ENCODE peak calls at places on chromosomes 7 and 10, in four cellular contexts. One of them, this sample, is unnamed.

GRCh38 chr10:43347997-43348396 is 23.4 kb upstream of the FXYD4 start:
- DNase-seq in A549: no peak
- DNase-seq in cardiac fibroblast: no peak
- DNase-seq in AG10803: no peak
- DNase-seq in this sample: no peak

GRCh38 chr10:131803863-131804425 is 96.9 kb upstream of the PPP2R2D start:
- DNase-seq in A549: no peak
- DNase-seq in AG10803: no peak
- DNase-seq in cardiac fibroblast: no peak
- DNase-seq in this sample: no peak

GRCh38 chr7:66355762-66356161 is 150.6 kb downstream of the TPST1 start:
- DNase-seq in A549: no peak
- DNase-seq in cardiac fibroblast: peak; percentile 25
- DNase-seq in AG10803: peak; percentile 39
- DNase-seq in this sample: no peak

GRCh38 chr7:47634273-47634672 is 52.4 kb upstream of the TNS3 start:
- DNase-seq in AG10803: peak; percentile 61
- DNase-seq in A549: no peak
- DNase-seq in cardiac fibroblast: peak; percentile 50
- DNase-seq in this sample: no peak

GRCh38 chr7:131103997-131104396 is 223.7 kb upstream of the MKLN1 start:
- DNase-seq in A549: no peak
- DNase-seq in cardiac fibroblast: peak; percentile 80
- DNase-seq in AG10803: peak; percentile 95
- DNase-seq in this sample: no peak

GRCh38 chr10:79021948-79022499 is 46.7 kb upstream of the ZMIZ1 start:
- DNase-seq in AG10803: no peak
- DNase-seq in cardiac fibroblast: no peak
- DNase-seq in A549: no peak
- DNase-seq in this sample: no peak

GRCh38 chr10:103584216-103585010 is 90.9 kb downstream of the NEURL1 start:
- DNase-seq in cardiac fibroblast: no peak
- DNase-seq in AG10803: peak; percentile 43
- DNase-seq in A549: no peak
- DNase-seq in this sample: peak; percentile 47

GRCh38 chr10:132471125-132471451 is 66.5 kb upstream of the INPP5A start:
- DNase-seq in AG10803: no peak
- DNase-seq in cardiac fibroblast: no peak
- DNase-seq in A549: no peak
- DNase-seq in this sample: no peak

GRCh38 chr7:80584778-80585177 is 53.7 kb upstream of the CD36 start:
- DNase-seq in A549: peak; percentile 28
- DNase-seq in AG10803: peak; percentile 43
- DNase-seq in cardiac fibroblast: peak; percentile 78
- DNase-seq in this sample: no peak

GRCh38 chr10:98258683-98259454 is 9.1 kb downstream of the LOXL4 start:
- DNase-seq in cardiac fibroblast: no peak
- DNase-seq in AG10803: no peak
- DNase-seq in A549: no peak
- DNase-seq in this sample: no peak

GRCh38 chr10:10500941-10501340 is 516.7 kb upstream of the CELF2 start:
- DNase-seq in A549: no peak
- DNase-seq in AG10803: peak; percentile 58
- DNase-seq in cardiac fibroblast: peak; percentile 92
- DNase-seq in this sample: no peak

GRCh38 chr7:46900312-46901263 is 681.3 kb downstream of the TNS3 start:
- DNase-seq in AG10803: no peak
- DNase-seq in cardiac fibroblast: no peak
- DNase-seq in A549: no peak
- DNase-seq in this sample: no peak

GRCh38 chr7:38630720-38631673 is at the start of gene AMPH:
- DNase-seq in AG10803: peak; percentile 70
- DNase-seq in A549: peak; percentile 10
- DNase-seq in cardiac fibroblast: peak; percentile 42
- DNase-seq in this sample: no peak

GRCh38 chr7:127870231-127870907 is 160.9 kb downstream of the LRRC4 start:
- DNase-seq in A549: no peak
- DNase-seq in cardiac fibroblast: peak; percentile 24
- DNase-seq in AG10803: no peak
- DNase-seq in this sample: no peak

GRCh38 chr7:17546206-17546998 is 247.9 kb downstream of the AHR start:
- DNase-seq in A549: peak; percentile 47
- DNase-seq in cardiac fibroblast: peak; percentile 96
- DNase-seq in AG10803: peak; percentile 94
- DNase-seq in this sample: no peak
- TF ChIP-seq CTCF in A549: no peak
- TF ChIP-seq CTCF in cardiac fibroblast: no peak
- TF ChIP-seq CTCF in AG10803: no peak
- TF ChIP-seq CTCF in this sample: no peak

DNA sequence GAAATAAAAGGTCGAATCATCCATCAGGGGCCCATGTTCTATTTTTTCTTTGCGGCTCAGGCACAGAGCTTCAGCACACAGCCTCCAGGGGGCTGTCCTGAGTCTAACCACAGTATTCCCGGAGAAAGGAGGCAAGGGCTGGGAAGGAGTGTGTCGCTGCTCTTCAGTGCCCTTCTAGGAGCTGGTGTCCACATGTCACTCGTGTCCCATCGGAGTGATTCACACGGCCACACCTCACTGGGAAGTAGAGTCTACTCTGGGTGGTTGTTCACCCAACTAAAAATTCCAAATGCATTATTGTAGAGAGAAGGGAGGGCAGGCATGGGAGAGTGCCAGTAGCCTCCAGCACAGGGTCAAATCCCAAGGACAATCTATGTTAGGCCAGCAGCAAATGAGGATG is 114.8 kb upstream of the LANCL2 start:
- DNase-seq in AG10803: no peak
- DNase-seq in A549: peak; percentile 61
- DNase-seq in cardiac fibroblast: peak; percentile 31
- DNase-seq in this sample: no peak
- TF ChIP-seq CTCF in AG10803: peak; percentile 51
- TF ChIP-seq CTCF in A549: peak; percentile 56
- TF ChIP-seq CTCF in cardiac fibroblast: peak; percentile 62
- TF ChIP-seq CTCF in this sample: no peak

GRCh38 chr10:68826764-68827591 is at the start of gene STOX1:
- DNase-seq in cardiac fibroblast: peak; percentile 51
- DNase-seq in A549: peak; percentile 83
- DNase-seq in AG10803: peak; percentile 27
- DNase-seq in this sample: peak; percentile 52
- TF ChIP-seq CTCF in cardiac fibroblast: no peak
- TF ChIP-seq CTCF in A549: no peak
- TF ChIP-seq CTCF in AG10803: no peak
- TF ChIP-seq CTCF in this sample: no peak

GRCh38 chr7:98534493-98534892 is 82.6 kb upstream of the NPTX2 start:
- DNase-seq in AG10803: no peak
- DNase-seq in A549: no peak
- DNase-seq in cardiac fibroblast: no peak
- DNase-seq in this sample: no peak

GRCh38 chr7:98539865-98540264 is 77.2 kb upstream of the NPTX2 start:
- DNase-seq in cardiac fibroblast: no peak
- DNase-seq in AG10803: no peak
- DNase-seq in A549: no peak
- DNase-seq in this sample: no peak

GRCh38 chr7:98541101-98541500 is 76.0 kb upstream of the NPTX2 start:
- DNase-seq in A549: no peak
- DNase-seq in AG10803: no peak
- DNase-seq in cardiac fibroblast: no peak
- DNase-seq in this sample: no peak

GRCh38 chr7:98531717-98532116 is 85.4 kb upstream of the NPTX2 start:
- DNase-seq in A549: no peak
- DNase-seq in cardiac fibroblast: no peak
- DNase-seq in AG10803: no peak
- DNase-seq in this sample: no peak

DNA sequence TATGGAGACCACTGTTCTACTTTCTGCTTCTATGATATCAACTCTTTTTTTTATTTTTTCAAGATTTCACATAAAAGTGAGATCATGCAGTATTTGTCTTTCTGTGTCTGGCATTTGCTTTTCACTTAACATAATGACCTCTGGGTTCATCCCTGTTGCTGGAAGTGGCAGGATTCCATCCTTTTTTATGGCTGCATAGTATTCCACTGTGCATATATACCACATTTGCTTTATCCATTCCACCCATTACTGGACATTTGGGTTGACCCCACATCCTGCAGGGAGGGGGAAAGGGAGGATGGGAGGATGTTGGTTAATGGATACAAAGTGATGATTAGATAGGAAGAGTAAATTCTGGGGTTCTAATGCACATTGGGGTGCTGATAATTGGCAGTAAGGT is 80.3 kb upstream of the NPTX2 start:
- DNase-seq in cardiac fibroblast: no peak
- DNase-seq in A549: no peak
- DNase-seq in AG10803: no peak
- DNase-seq in this sample: no peak
- TF ChIP-seq CTCF in cardiac fibroblast: no peak
- TF ChIP-seq CTCF in A549: no peak
- TF ChIP-seq CTCF in AG10803: no peak
- TF ChIP-seq CTCF in this sample: no peak

This sample was measured in activated B cell treated with CpG ODN at 0.5 μM for 24 hours.